ENCODE peak calls at places on chromosomes 12 and 14, in ten cellular contexts. W is GM12878, C is suprapubic skin, R is sigmoid colon, J is tibial nerve, B is ovary, H is A549, V is K562, G is transverse colon, Q is stomach. D is an unnamed sample.
A peak's percentile ranks its signal among the peaks of the same experiment; 100 is the strongest.

GRCh38 chr14:45526715-45527549 is 273.9 kb upstream of the MIS18BP1 start:
- DNase-seq in R (no peak), V (peak; percentile 4), B (peak; percentile 13), H (peak; percentile 57), G (no peak), W (peak; percentile 1), Q (peak; percentile 49), J (peak; percentile 9), C (no peak), D (no peak)

GRCh38 chr12:120369476-120370342 is 745 bp upstream of the MSI1 start:
- DNase-seq in V (no peak), H (no peak), B (no peak), Q (no peak), W (no peak), G (no peak), C (no peak), J (no peak), R (no peak), D (no peak)

GRCh38 chr14:100304825-100305445 is 1.3 kb downstream of the SLC25A29 start:
- DNase-seq in Q (peak; percentile 88), B (peak; percentile 83), C (no peak), R (no peak), V (peak; percentile 60), H (peak; percentile 35), W (no peak), G (peak; percentile 64), J (peak; percentile 25), D (no peak)

GRCh38 chr12:119072463-119072862 is 91.1 kb downstream of the SRRM4 start:
- DNase-seq in V (no peak), H (no peak), C (no peak), J (no peak), R (no peak), Q (no peak), B (no peak), G (no peak), W (no peak), D (no peak)

GRCh38 chr14:36520601-36521525 is 831 bp upstream of the NKX2-1 start:
- DNase-seq in B (no peak), Q (peak; percentile 44), H (peak; percentile 57), W (no peak), R (no peak), G (peak; percentile 30), V (peak; percentile 36), J (no peak), C (no peak), D (peak; percentile 49)

GRCh38 chr12:71162832-71163711 is 5.3 kb upstream of the TSPAN8 start:
- DNase-seq in B (no peak), R (no peak), Q (peak; percentile 60), J (no peak), C (no peak), W (no peak), G (no peak), H (peak; percentile 11), V (no peak), D (no peak)

GRCh38 chr14:25411933-25412757 is 362.2 kb upstream of the STXBP6 start:
- DNase-seq in W (no peak), H (peak; percentile 5), C (no peak), G (no peak), Q (no peak), B (no peak), J (no peak), V (no peak), R (peak; percentile 69), D (no peak)

GRCh38 chr14:69270097-69270496 is 10.1 kb downstream of the GALNT16 start:
- DNase-seq in B (no peak), W (no peak), R (no peak), G (no peak), Q (no peak), J (no peak), H (no peak), V (no peak), C (no peak), D (no peak)

GRCh38 chr14:73776194-73776537 is 62.0 kb upstream of the PNMA1 start:
- DNase-seq in R (peak; percentile 59), W (no peak), B (no peak), C (no peak), G (no peak), J (no peak), H (no peak), V (no peak), Q (no peak), D (no peak)

GRCh38 chr12:57342207-57342691 is 88.6 kb downstream of the R3HDM2 start:
- DNase-seq in J (no peak), G (no peak), R (no peak), W (no peak), C (no peak), B (peak; percentile 61), Q (no peak), H (peak; percentile 71), V (peak; percentile 15), D (peak; percentile 68)

GRCh38 chr12:112973016-112973711 is 5.2 kb upstream of the OAS2 start:
- DNase-seq in C (no peak), B (no peak), H (no peak), W (no peak), V (no peak), Q (no peak), J (no peak), G (no peak), R (no peak), D (no peak)

GRCh38 chr12:76784600-76785051 is 20.7 kb downstream of the ZDHHC17 start:
- DNase-seq in C (no peak), H (no peak), J (no peak), Q (no peak), V (no peak), W (no peak), B (no peak), G (no peak), R (no peak), D (no peak)

DNA sequence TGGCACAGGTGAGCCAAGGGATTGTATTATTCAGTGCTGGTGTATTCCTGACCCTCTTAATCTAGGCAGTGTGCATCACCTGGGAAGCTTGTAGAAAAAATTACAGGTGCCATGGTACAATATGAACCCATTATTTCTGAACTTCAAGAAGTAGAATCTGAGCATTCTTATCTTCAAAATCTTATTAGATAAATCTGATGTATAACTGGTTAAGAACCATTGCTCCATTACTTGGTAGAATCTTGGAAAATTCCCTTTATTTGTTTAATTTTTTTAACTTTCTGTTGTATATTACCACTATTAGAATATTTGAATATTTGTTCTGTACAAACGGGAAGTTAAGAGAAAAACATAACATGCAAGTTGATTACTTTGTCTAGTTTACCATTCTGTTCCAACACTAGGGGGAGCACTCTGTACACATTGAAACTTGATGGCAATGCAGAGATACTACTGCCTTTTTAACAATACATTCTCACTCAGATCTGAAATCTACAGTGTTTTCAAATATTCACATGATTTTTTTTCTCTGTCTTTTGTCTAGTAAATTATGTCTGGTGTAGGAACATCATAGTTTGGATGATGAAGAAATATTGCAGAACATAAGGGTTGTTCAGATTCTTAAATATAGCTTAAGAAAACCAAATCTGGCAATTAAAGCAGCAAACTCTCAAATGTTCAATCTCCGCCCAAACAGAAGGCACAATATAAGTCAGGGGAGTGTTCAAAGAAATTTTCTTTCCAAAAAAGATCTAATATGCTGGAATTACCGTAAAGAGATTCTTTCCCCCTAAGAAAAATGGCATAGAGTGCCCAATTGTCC is 196.6 kb downstream of the PCNX1 start:
- DNase-seq in B (no peak), R (no peak), Q (no peak), C (no peak), G (no peak), J (peak; percentile 59), V (peak; percentile 32), H (peak; percentile 62), W (peak; percentile 13), D (no peak)
- TF ChIP-seq EP300 in B (no peak), R (no peak), Q (no peak), C (no peak), G (no peak), J (no peak), V (no peak), H (no peak), W (no peak), D (no peak)

DNA sequence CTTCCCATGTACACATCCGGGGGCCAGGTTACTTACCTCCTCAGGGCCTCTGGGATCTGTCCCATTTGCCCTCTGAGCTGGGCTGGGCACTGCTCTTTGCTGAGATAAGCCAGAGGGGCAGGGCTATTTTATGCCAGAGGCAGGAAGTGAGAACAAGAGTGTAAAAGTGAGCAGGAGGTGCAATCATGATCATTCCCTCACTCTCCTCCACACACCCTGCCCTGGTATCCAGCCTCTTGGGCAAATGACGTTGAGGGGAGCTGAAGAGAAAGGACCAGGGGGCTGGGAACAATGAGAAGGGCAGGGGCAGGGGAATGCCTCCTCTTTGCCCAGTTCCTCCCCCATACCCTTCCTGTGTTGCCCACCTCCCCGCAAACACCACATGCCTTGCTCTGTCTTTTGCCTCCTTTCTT is 4.2 kb downstream of the LPAR5 start:
- DNase-seq in B (no peak), W (no peak), G (peak; percentile 87), R (no peak), H (no peak), C (no peak), V (no peak), J (no peak), Q (peak; percentile 78), D (no peak)
- TF ChIP-seq EP300 in B (no peak), W (peak; percentile 15), G (no peak), R (no peak), H (no peak), C (no peak), V (no peak), J (no peak), Q (no peak), D (no peak)

GRCh38 chr12:6089041-6089823 is 35.2 kb downstream of the VWF start:
- DNase-seq in G (peak; percentile 22), B (no peak), V (no peak), C (peak; percentile 39), J (no peak), H (peak; percentile 22), Q (no peak), R (peak; percentile 29), W (no peak), D (peak; percentile 19)

GRCh38 chr12:6092784-6093722 is 31.4 kb downstream of the VWF start:
- DNase-seq in V (no peak), W (no peak), C (peak; percentile 67), J (no peak), R (peak; percentile 80), G (peak; percentile 45), Q (peak; percentile 66), B (no peak), H (peak; percentile 85), D (no peak)

GRCh38 chr12:6091786-6092566 is 32.5 kb downstream of the VWF start:
- DNase-seq in Q (no peak), J (no peak), G (no peak), R (peak; percentile 55), H (no peak), C (peak; percentile 45), W (no peak), V (no peak), B (no peak), D (no peak)

GRCh38 chr12:6093764-6094163 is 30.7 kb downstream of the VWF start:
- DNase-seq in R (peak; percentile 48), J (no peak), G (no peak), C (peak; percentile 51), B (no peak), H (peak; percentile 29), W (no peak), V (no peak), Q (peak; percentile 38), D (no peak)

GRCh38 chr12:6090786-6091185 is 33.7 kb downstream of the VWF start:
- DNase-seq in R (peak; percentile 68), H (no peak), Q (no peak), V (no peak), W (no peak), B (no peak), C (peak; percentile 59), J (peak; percentile 51), G (peak; percentile 23), D (peak; percentile 32)
- TF ChIP-seq EP300 in R (no peak), H (no peak), Q (no peak), V (no peak), W (no peak), B (no peak), C (no peak), J (no peak), G (no peak), D (no peak)

GRCh38 chr12:107760207-107760816 is 625 bp downstream of the PRDM4 start:
- DNase-seq in G (peak; percentile 42), H (peak; percentile 26), B (no peak), W (no peak), R (peak; percentile 69), C (no peak), J (peak; percentile 11), Q (no peak), V (peak; percentile 38), D (peak; percentile 39)
- TF ChIP-seq EP300 in G (no peak), H (no peak), B (no peak), W (no peak), R (no peak), C (no peak), J (no peak), Q (no peak), V (no peak), D (no peak)

D was measured in upper lobe of left lung.